ENCODE peak calls at places on chromosomes 7 and 10, in eight cellular contexts. Z is left ventricle myocardium inferior, Y is neural progenitor cell, C is tibial nerve, M is MM.1S, R is keratinocyte, X is lower lobe of right lung, J is pancreas. B is an unnamed sample.

GRCh38 chr7:3879337-3880054 is 578.4 kb downstream of the SDK1 start:
- DNase-seq in Z (peak; percentile 27), Y (no peak), C (no peak), M (no peak), R (no peak), X (no peak), J (no peak), B (no peak)

GRCh38 chr7:31710171-31710570 is 23.2 kb downstream of the PPP1R17 start:
- DNase-seq in Z (no peak), Y (peak; percentile 81), C (no peak), M (no peak), R (no peak), X (no peak), J (no peak), B (no peak)

GRCh38 chr10:92822060-92822634 is 26.2 kb upstream of the EXOC6 start:
- DNase-seq in Z (no peak), Y (no peak), C (no peak), M (no peak), R (peak; percentile 21), X (no peak), J (no peak), B (no peak)

GRCh38 chr10:100101526-100102076 is 19.9 kb upstream of the CPN1 start:
- DNase-seq in Z (no peak), Y (no peak), C (no peak), M (no peak), R (no peak), X (no peak), J (no peak), B (no peak)

GRCh38 chr10:77413231-77413630 is 224.4 kb downstream of the KCNMA1 start:
- DNase-seq in Z (no peak), Y (no peak), C (no peak), M (no peak), R (no peak), X (no peak), J (no peak), B (no peak)

GRCh38 chr7:45033261-45033930 is 33.4 kb downstream of the CCM2 start:
- DNase-seq in Z (no peak), Y (no peak), C (no peak), M (no peak), R (no peak), X (no peak), J (no peak), B (no peak)

GRCh38 chr7:40784176-40784575 is 649.4 kb downstream of the SUGCT start:
- DNase-seq in Z (no peak), Y (no peak), C (no peak), M (no peak), R (no peak), X (no peak), J (no peak), B (no peak)

GRCh38 chr10:71217266-71218045 is 5.1 kb downstream of the UNC5B start:
- DNase-seq in Z (no peak), Y (peak; percentile 77), C (no peak), M (no peak), R (no peak), X (no peak), J (no peak), B (peak; percentile 36)

GRCh38 chr7:78683566-78683965 is 769.9 kb downstream of the MAGI2 start:
- DNase-seq in Z (no peak), Y (no peak), C (no peak), M (no peak), R (no peak), X (no peak), J (no peak), B (no peak)

GRCh38 chr7:29207469-29207868 is 12.9 kb downstream of the CHN2 start:
- DNase-seq in Z (no peak), Y (no peak), C (no peak), M (no peak), R (no peak), X (no peak), J (no peak), B (no peak)

GRCh38 chr10:61284222-61284890 is 168.8 kb downstream of the TMEM26 start:
- DNase-seq in Z (no peak), Y (peak; percentile 61), C (peak; percentile 32), M (peak; percentile 58), R (no peak), X (no peak), J (no peak), B (no peak)

GRCh38 chr10:77641788-77642397 is 4.3 kb upstream of the KCNMA1 start:
- DNase-seq in Z (no peak), Y (peak; percentile 87), C (peak; percentile 95), M (peak; percentile 79), R (no peak), X (no peak), J (peak; percentile 75), B (no peak)

GRCh38 chr7:74488518-74488917 is 34.8 kb downstream of the GTF2IRD1 start:
- DNase-seq in Z (no peak), Y (no peak), C (no peak), M (no peak), R (no peak), X (no peak), J (no peak), B (no peak)

GRCh38 chr7:36021367-36021766 is 131.7 kb upstream of the EEPD1 start:
- DNase-seq in Z (no peak), Y (peak; percentile 49), C (no peak), M (peak; percentile 54), R (no peak), X (no peak), J (no peak), B (no peak)

GRCh38 chr10:79162861-79163662 is 94.3 kb downstream of the ZMIZ1 start:
- DNase-seq in Z (no peak), Y (no peak), C (no peak), M (no peak), R (no peak), X (no peak), J (peak; percentile 47), B (no peak)

GRCh38 chr10:22894714-22895113 is 33.1 kb upstream of the ARMC3 start:
- DNase-seq in Z (no peak), Y (no peak), C (no peak), M (no peak), R (peak; percentile 7), X (no peak), J (no peak), B (no peak)

GRCh38 chr10:118116555-118117311 is 70.0 kb upstream of the RAB11FIP2 start:
- DNase-seq in Z (no peak), Y (no peak), C (no peak), M (no peak), R (no peak), X (no peak), J (no peak), B (no peak)

GRCh38 chr7:20839987-20840386 is 53.3 kb upstream of the SP8 start:
- DNase-seq in Z (no peak), Y (no peak), C (no peak), M (no peak), R (no peak), X (no peak), J (no peak), B (no peak)

GRCh38 chr7:132160525-132161230 is 415.6 kb downstream of the PLXNA4 start:
- DNase-seq in Z (no peak), Y (no peak), C (no peak), M (no peak), R (no peak), X (no peak), J (no peak), B (no peak)

GRCh38 chr7:22351878-22352277 is 5.1 kb downstream of the RAPGEF5 start:
- DNase-seq in Z (no peak), Y (no peak), C (no peak), M (peak; percentile 23), R (no peak), X (no peak), J (no peak), B (no peak)

DNA sequence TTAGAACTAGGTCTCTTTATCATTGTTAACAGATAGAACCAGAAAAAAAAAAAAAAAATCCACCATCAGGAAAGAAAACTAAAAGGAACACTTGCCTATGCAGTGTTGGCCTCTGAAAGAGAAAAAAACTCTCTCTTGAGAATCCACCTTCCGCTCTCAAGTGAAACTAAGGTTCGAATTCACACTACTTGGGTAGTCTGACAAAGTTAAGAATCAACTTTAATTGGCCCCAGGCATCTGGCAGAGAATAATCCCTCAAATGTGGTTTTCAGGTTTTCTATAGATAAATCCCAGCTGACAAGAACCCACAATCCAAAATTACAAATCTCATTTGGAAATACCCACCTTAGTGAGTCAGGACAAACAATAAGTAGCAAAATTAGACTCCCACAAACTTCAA is 199.7 kb upstream of the LRRN3 start:
- DNase-seq in Z (no peak), Y (no peak), C (no peak), M (peak; percentile 75), R (no peak), X (no peak), J (no peak), B (no peak)
- H3K4me1 ChIP-seq in Z (peaks cover 6% of the 10 kb centered on the region), Y (no peaks in the 10 kb centered on the region), C (no peaks in the 10 kb centered on the region), M (no peaks in the 10 kb centered on the region), R (no peaks in the 10 kb centered on the region), X (no peaks in the 10 kb centered on the region), J (no peaks in the 10 kb centered on the region), B (peaks cover 4% of the 10 kb centered on the region)

GRCh38 chr7:23679898-23680416 is at the start of gene FAM221A:
- DNase-seq in Z (peak; percentile 91), Y (peak; percentile 93), C (peak; percentile 74), M (peak; percentile 45), R (peak; percentile 4), X (peak; percentile 94), J (peak; percentile 93), B (peak; percentile 91)
- H3K4me3 ChIP-seq in Z (peak within 1 kb of the TSS; percentile 94), Y (peak within 1 kb of the TSS; percentile 60), C (peak within 1 kb of the TSS; percentile 73), M (peak within 1 kb of the TSS; percentile 53), R (peak within 1 kb of the TSS; percentile 75), X (peak within 1 kb of the TSS; percentile 77), J (peak within 1 kb of the TSS; percentile 81), B (peak within 1 kb of the TSS; percentile 91)

DNA sequence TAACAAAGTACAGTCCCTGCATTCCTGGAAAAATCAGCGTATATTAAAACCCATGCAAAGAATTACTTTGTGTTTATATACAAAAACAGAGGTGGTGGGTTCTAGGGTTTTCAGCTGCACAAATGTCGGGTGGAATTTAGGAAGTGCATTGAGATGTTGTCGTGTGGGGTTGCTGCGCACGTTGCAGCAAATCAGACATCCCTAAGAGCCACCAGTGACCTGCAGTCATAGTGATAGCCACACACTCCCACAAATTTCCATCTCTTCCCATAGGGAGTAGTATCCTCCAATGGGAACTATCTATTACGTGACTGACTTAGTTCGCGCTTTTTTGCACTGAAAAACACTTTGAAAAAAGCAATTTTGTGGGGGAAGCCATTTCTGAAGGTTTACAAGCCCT is 375.2 kb upstream of the GALNT17 start:
- DNase-seq in Z (no peak), Y (no peak), C (no peak), M (no peak), R (no peak), X (no peak), J (no peak), B (no peak)
- H3K27ac ChIP-seq in Z (no peak overlapping the region), Y (no peak overlapping the region), C (no peak overlapping the region), M (no peak overlapping the region), R (no peak overlapping the region), X (no peak overlapping the region), J (no peak overlapping the region), B (no peak overlapping the region)

DNA sequence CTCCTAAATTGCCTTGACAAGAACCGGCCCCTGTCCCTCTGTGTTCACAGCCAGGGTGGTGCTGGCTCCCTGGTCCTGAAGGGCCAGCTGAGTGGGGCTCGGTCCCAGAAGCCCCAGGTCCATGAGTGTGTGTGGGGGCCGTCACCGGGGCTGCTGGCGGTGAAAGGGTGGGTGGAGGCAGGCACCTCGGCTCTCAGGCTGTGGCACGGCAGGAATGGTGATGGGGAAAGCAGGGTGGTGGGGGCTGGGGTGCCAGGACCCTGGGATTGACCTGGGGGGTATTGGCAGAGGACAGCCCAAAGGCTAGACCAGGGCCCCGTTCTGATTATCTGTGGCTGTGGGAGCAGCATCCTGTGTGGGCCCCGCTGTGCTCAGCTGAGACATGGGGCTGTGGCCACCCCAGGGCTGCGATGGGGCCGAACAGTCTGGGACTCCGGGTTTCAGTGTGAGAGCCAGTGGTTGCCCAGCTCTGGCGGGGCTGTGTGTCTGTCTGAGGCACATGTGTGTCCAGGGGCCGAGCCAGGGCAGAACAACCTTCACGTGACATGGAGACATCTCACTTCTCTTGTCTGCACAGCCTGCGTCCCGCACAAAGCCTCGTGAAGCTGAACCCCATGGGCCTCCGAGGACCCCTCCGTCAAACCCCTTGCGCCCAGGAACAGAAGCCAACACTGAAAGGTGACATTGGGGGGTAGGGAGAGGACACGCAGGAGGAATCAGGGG is 144.2 kb downstream of the ELFN1 start:
- DNase-seq in Z (no peak), Y (no peak), C (no peak), M (no peak), R (no peak), X (no peak), J (no peak), B (no peak)
- H3K4me1 ChIP-seq in Z (peaks cover 29% of the 10 kb centered on the region), Y (peaks cover 17% of the 10 kb centered on the region), C (no peaks in the 10 kb centered on the region), M (no peaks in the 10 kb centered on the region), R (peaks cover 18% of the 10 kb centered on the region), X (no peaks in the 10 kb centered on the region), J (no peaks in the 10 kb centered on the region), B (no peaks in the 10 kb centered on the region)

B was measured in heart right ventricle.